ENCODE peak calls at places on chromosomes 16 and 17, in six cellular contexts. V is C1 segment of cervical spinal cord; J is cardiac muscle cell; X is ascending aorta; D is amniotic stem cell; S is activated naive CD8-positive, alpha-beta T cell treated with anti-CD3 and anti-CD28 coated beads, Interleukin-2, amount 50 U/mL, for 24 hours. K is an unnamed sample.
A peak's percentile ranks its signal among the peaks of the same experiment; 100 is the strongest.

GRCh38 chr17:44489581-44489980 is 13.6 kb downstream of the GPATCH8 start:
- DNase-seq in V (no peak), J (no peak), X (no peak), D (no peak), S (no peak), K (no peak)

GRCh38 chr17:7792611-7793010 is 41.4 kb upstream of the KDM6B start:
- DNase-seq in V (no peak), J (no peak), X (no peak), D (no peak), S (no peak), K (no peak)

GRCh38 chr17:6257339-6257738 is 177.6 kb downstream of the AIPL1 start:
- DNase-seq in V (no peak), J (no peak), X (no peak), D (no peak), S (no peak), K (no peak)

GRCh38 chr17:16961792-16962191 is 10.1 kb downstream of the TNFRSF13B start:
- DNase-seq in V (no peak), J (no peak), X (no peak), D (no peak), S (no peak), K (no peak)

GRCh38 chr17:50634123-50634914 is at the start of gene ABCC3:
- DNase-seq in V (no peak), J (peak; percentile 28), X (peak; percentile 78), D (peak; percentile 3), S (no peak), K (no peak)

GRCh38 chr16:3952342-3953131 is 72.0 kb upstream of the CREBBP start:
- DNase-seq in V (peak; percentile 22), J (no peak), X (peak; percentile 96), D (no peak), S (no peak), K (no peak)

GRCh38 chr16:57598437-57598836 is 30.0 kb upstream of the ADGRG1 start:
- DNase-seq in V (no peak), J (no peak), X (no peak), D (no peak), S (no peak), K (no peak)

GRCh38 chr16:25110392-25110947 is 1.1 kb upstream of the LCMT1 start:
- DNase-seq in V (no peak), J (no peak), X (no peak), D (no peak), S (peak; percentile 62), K (no peak)

GRCh38 chr17:55699178-55699865 is 23.3 kb downstream of the TMEM100 start:
- DNase-seq in V (no peak), J (no peak), X (no peak), D (no peak), S (no peak), K (no peak)

GRCh38 chr16:11470676-11471415 is 115.9 kb downstream of the LITAF start:
- DNase-seq in V (no peak), J (no peak), X (no peak), D (no peak), S (no peak), K (no peak)

GRCh38 chr16:12081048-12081404 is 104.5 kb downstream of the SNX29 start:
- DNase-seq in V (no peak), J (no peak), X (peak; percentile 4), D (no peak), S (peak; percentile 44), K (no peak)

GRCh38 chr17:13885550-13885949 is 183.8 kb upstream of the COX10 start:
- DNase-seq in V (no peak), J (no peak), X (no peak), D (no peak), S (no peak), K (no peak)

GRCh38 chr16:57637965-57638364 is 9.5 kb downstream of the ADGRG1 start:
- DNase-seq in V (no peak), J (no peak), X (no peak), D (no peak), S (no peak), K (no peak)

GRCh38 chr17:18323507-18324139 is 8.5 kb downstream of the SMCR8 start:
- DNase-seq in V (no peak), J (no peak), X (no peak), D (no peak), S (no peak), K (no peak)

GRCh38 chr16:80198265-80198994 is 342.4 kb upstream of the DYNLRB2 start:
- DNase-seq in V (no peak), J (no peak), X (no peak), D (no peak), S (no peak), K (no peak)

K was measured in cortex of kidney.